ENCODE peak calls at places on chromosomes 11 and 22, in eight cellular contexts. O, H, X, S, P, I, M and E are unnamed samples.

GRCh38 chr22:50673231-50674126 is 856 bp downstream of the SHANK3 start:
- DNase-seq in O (no peak), I (no peak), P (no peak), X (no peak), S (no peak), M (no peak), H (no peak), E (no peak)

GRCh38 chr11:29306527-29306926 is 710.3 kb downstream of the KCNA4 start:
- DNase-seq in O (no peak), I (peak; percentile 55), P (no peak), X (no peak), M (peak; percentile 93), H (peak; percentile 85), S (peak; percentile 76), E (peak; percentile 64)

GRCh38 chr11:65355013-65355775 is 643 bp downstream of the TIGD3 start:
- DNase-seq in S (no peak), X (peak; percentile 41), M (no peak), I (peak; percentile 11), O (peak; percentile 57), H (no peak), P (peak; percentile 48), E (no peak)

GRCh38 chr22:39972656-39973055 is 12.5 kb downstream of the TMA7B start:
- DNase-seq in P (no peak), M (no peak), H (no peak), X (no peak), I (no peak), S (no peak), O (no peak), E (no peak)

GRCh38 chr11:16606784-16607674 is 131.4 kb upstream of the C11orf58 start:
- DNase-seq in H (no peak), O (no peak), P (no peak), I (no peak), X (no peak), M (no peak), S (peak; percentile 77), E (peak; percentile 40)

GRCh38 chr11:119700030-119700429 is 29.0 kb downstream of the NECTIN1 start:
- DNase-seq in H (no peak), X (no peak), S (no peak), O (no peak), P (no peak), I (no peak), M (no peak), E (no peak)

GRCh38 chr11:45385423-45385822 is 99.3 kb upstream of the SYT13 start:
- DNase-seq in X (no peak), S (no peak), P (no peak), I (no peak), O (no peak), M (no peak), H (no peak), E (no peak)

GRCh38 chr22:46596819-46597218 is 23.4 kb upstream of the GRAMD4 start:
- DNase-seq in S (no peak), X (no peak), P (no peak), H (no peak), I (peak; percentile 92), O (no peak), M (no peak), E (no peak)

GRCh38 chr11:68659158-68659921 is 25.0 kb upstream of the GAL start:
- DNase-seq in H (peak; percentile 87), O (no peak), X (peak; percentile 19), M (peak; percentile 98), S (peak; percentile 94), P (no peak), I (peak; percentile 89), E (peak; percentile 93)

GRCh38 chr11:75325713-75326438 is 25.6 kb downstream of the ARRB1 start:
- DNase-seq in M (peak; percentile 93), O (no peak), X (no peak), S (peak; percentile 83), I (peak; percentile 89), H (peak; percentile 81), P (no peak), E (peak; percentile 89)

GRCh38 chr11:57779275-57779674 is 17.7 kb downstream of the CTNND1 start:
- DNase-seq in I (peak; percentile 82), H (peak; percentile 54), O (no peak), X (peak; percentile 24), S (peak; percentile 83), M (peak; percentile 45), P (no peak), E (peak; percentile 59)

GRCh38 chr11:65150513-65151271 is 16.4 kb upstream of the SYVN1 start:
- DNase-seq in O (no peak), S (peak; percentile 85), I (peak; percentile 98), M (peak; percentile 93), X (peak; percentile 22), P (no peak), H (peak; percentile 95), E (peak; percentile 76)

GRCh38 chr22:39690901-39691620 is 120.5 kb downstream of the CACNA1I start:
- DNase-seq in I (no peak), P (no peak), O (no peak), X (peak; percentile 59), H (no peak), M (no peak), S (no peak), E (no peak)

GRCh38 chr11:22680628-22681027 is 14.2 kb downstream of the GAS2 start:
- DNase-seq in S (no peak), O (no peak), M (no peak), I (no peak), H (no peak), X (no peak), P (no peak), E (no peak)

GRCh38 chr11:92409347-92409746 is 184.7 kb downstream of the FAT3 start:
- DNase-seq in I (no peak), P (no peak), X (no peak), S (no peak), H (no peak), M (no peak), O (no peak), E (no peak)

GRCh38 chr11:46065681-46066080 is 55.6 kb downstream of the PHF21A start:
- DNase-seq in S (no peak), X (no peak), P (no peak), M (no peak), H (no peak), I (no peak), O (no peak), E (no peak)

GRCh38 chr11:60924110-60924905 is at the start of gene TMEM132A:
- DNase-seq in S (peak; percentile 87), X (peak; percentile 85), I (peak; percentile 82), H (peak; percentile 34), M (peak; percentile 62), O (no peak), P (no peak), E (peak; percentile 64)

GRCh38 chr11:11415786-11416390 is 62.8 kb upstream of the CSNK2A3 start:
- DNase-seq in H (no peak), S (peak; percentile 60), M (peak; percentile 30), O (no peak), X (no peak), P (no peak), I (no peak), E (peak; percentile 17)

GRCh38 chr11:69552951-69553350 is 71.5 kb downstream of the LINC01488 start:
- DNase-seq in X (no peak), M (no peak), O (no peak), I (no peak), H (no peak), P (no peak), S (no peak), E (no peak)

GRCh38 chr11:77073328-77074001 is 6.7 kb downstream of the CAPN5 start:
- DNase-seq in P (no peak), X (no peak), O (no peak), I (peak; percentile 75), H (peak; percentile 95), M (peak; percentile 88), S (peak; percentile 98), E (peak; percentile 98)

GRCh38 chr22:20027966-20028854 is 7.3 kb downstream of the TANGO2 start:
- DNase-seq in S (peak; percentile 31), M (peak; percentile 20), P (no peak), H (peak; percentile 14), I (peak; percentile 21), X (no peak), O (no peak), E (peak; percentile 12)

GRCh38 chr11:112564228-112564955 is 303.7 kb upstream of the PLET1 start:
- DNase-seq in M (peak; percentile 47), S (peak; percentile 40), H (peak; percentile 11), I (peak; percentile 38), P (no peak), O (no peak), X (no peak), E (peak; percentile 90)

GRCh38 chr22:48736593-48737460 is 1090.8 kb downstream of the BRD1 start:
- DNase-seq in M (no peak), P (no peak), O (no peak), X (no peak), H (no peak), I (no peak), S (no peak), E (no peak)

GRCh38 chr22:29165336-29166060 is 40.2 kb upstream of the EMID1 start:
- DNase-seq in X (no peak), P (no peak), S (no peak), M (no peak), O (no peak), H (no peak), I (no peak), E (no peak)

GRCh38 chr11:57647960-57648776 is 1.5 kb downstream of the YPEL4 start:
- DNase-seq in O (no peak), X (peak; percentile 75), M (no peak), P (no peak), H (no peak), I (no peak), S (peak; percentile 36), E (no peak)

GRCh38 chr22:23068096-23068831 is 2.1 kb upstream of the GNAZ start:
- DNase-seq in X (no peak), P (no peak), I (no peak), O (no peak), H (no peak), S (no peak), M (no peak), E (no peak)

GRCh38 chr11:68099474-68100405 is 21.4 kb downstream of the CHKA start:
- DNase-seq in X (no peak), H (no peak), P (no peak), O (no peak), I (peak; percentile 20), S (no peak), M (no peak), E (peak; percentile 46)

GRCh38 chr11:82892611-82893169 is 7.5 kb downstream of the PRCP start:
- DNase-seq in P (no peak), H (no peak), O (no peak), X (no peak), M (no peak), S (no peak), I (no peak), E (no peak)

GRCh38 chr11:40306938-40307548 is 1152.4 kb downstream of the LRRC4C start:
- DNase-seq in I (peak; percentile 53), H (peak; percentile 60), S (peak; percentile 73), O (no peak), X (peak; percentile 16), P (no peak), M (peak; percentile 59), E (peak; percentile 54)

GRCh38 chr22:46846154-46846831 is 83.8 kb downstream of the TBC1D22A start:
- DNase-seq in S (no peak), X (no peak), P (no peak), M (peak; percentile 11), H (peak; percentile 12), O (no peak), I (peak; percentile 65), E (no peak)

GRCh38 chr22:41320416-41321240 is 19.3 kb downstream of the ZC3H7B start:
- DNase-seq in I (no peak), M (no peak), P (no peak), X (no peak), S (no peak), H (no peak), O (no peak), E (no peak)

GRCh38 chr11:33280402-33280801 is 23.2 kb downstream of the HIPK3 start:
- DNase-seq in P (no peak), S (no peak), H (no peak), X (no peak), I (no peak), M (no peak), O (no peak), E (no peak)

GRCh38 chr11:108882211-108882831 is 217.5 kb downstream of the DDX10 start:
- DNase-seq in P (no peak), O (no peak), S (no peak), H (no peak), M (no peak), X (no peak), I (no peak), E (no peak)

GRCh38 chr11:91199866-91200265 is 977.0 kb upstream of the CHORDC1 start:
- DNase-seq in I (no peak), M (peak; percentile 75), X (no peak), S (peak; percentile 65), O (no peak), P (no peak), H (no peak), E (no peak)